ENCODE peak calls at places on chromosomes 16 and 17, in eight cellular contexts. One of them, this sample, is unnamed.

GRCh38 chr17:37239690-37240344 is 136.0 kb upstream of the C17orf78 start:
- DNase-seq in NCI-H1092 treated with DMSO at 0.1 percent for 48 hours: no peak
- DNase-seq in epithelial cell of esophagus: peak; percentile 55
- DNase-seq in activated CD4-positive, alpha-beta T cell treated with anti-CD3 and anti-CD28 coated beads, Interleukin-2, amount 10 ng/mL, durations not matched to agents 7 days and 5 days: peak; percentile 18
- DNase-seq in fibroblast of lung: peak; percentile 57
- DNase-seq in epithelial cell of proximal tubule: peak; percentile 22
- DNase-seq in non-pigmented ciliary epithelial cell: no peak
- DNase-seq in HFFc6: peak; percentile 15
- DNase-seq in this sample: peak; percentile 6

GRCh38 chr17:38421871-38422819 is 6.1 kb upstream of the ARHGAP23 start:
- DNase-seq in NCI-H1092 treated with DMSO at 0.1 percent for 48 hours: peak; percentile 11
- DNase-seq in epithelial cell of esophagus: no peak
- DNase-seq in activated CD4-positive, alpha-beta T cell treated with anti-CD3 and anti-CD28 coated beads, Interleukin-2, amount 10 ng/mL, durations not matched to agents 7 days and 5 days: no peak
- DNase-seq in fibroblast of lung: peak; percentile 54
- DNase-seq in epithelial cell of proximal tubule: no peak
- DNase-seq in non-pigmented ciliary epithelial cell: no peak
- DNase-seq in HFFc6: no peak
- DNase-seq in this sample: no peak

GRCh38 chr17:2030779-2031163 is 818 bp downstream of the DPH1 start:
- DNase-seq in NCI-H1092 treated with DMSO at 0.1 percent for 48 hours: no peak
- DNase-seq in epithelial cell of esophagus: no peak
- DNase-seq in activated CD4-positive, alpha-beta T cell treated with anti-CD3 and anti-CD28 coated beads, Interleukin-2, amount 10 ng/mL, durations not matched to agents 7 days and 5 days: no peak
- DNase-seq in fibroblast of lung: no peak
- DNase-seq in epithelial cell of proximal tubule: no peak
- DNase-seq in non-pigmented ciliary epithelial cell: peak; percentile 79
- DNase-seq in HFFc6: no peak
- DNase-seq in this sample: no peak

GRCh38 chr17:77308768-77309726 is 168.3 kb downstream of the SEC14L1 start:
- DNase-seq in NCI-H1092 treated with DMSO at 0.1 percent for 48 hours: no peak
- DNase-seq in epithelial cell of esophagus: no peak
- DNase-seq in activated CD4-positive, alpha-beta T cell treated with anti-CD3 and anti-CD28 coated beads, Interleukin-2, amount 10 ng/mL, durations not matched to agents 7 days and 5 days: no peak
- DNase-seq in fibroblast of lung: peak; percentile 86
- DNase-seq in epithelial cell of proximal tubule: no peak
- DNase-seq in non-pigmented ciliary epithelial cell: no peak
- DNase-seq in HFFc6: peak; percentile 82
- DNase-seq in this sample: no peak

GRCh38 chr17:73511716-73512115 is 132.5 kb downstream of the SDK2 start:
- DNase-seq in NCI-H1092 treated with DMSO at 0.1 percent for 48 hours: no peak
- DNase-seq in epithelial cell of esophagus: no peak
- DNase-seq in activated CD4-positive, alpha-beta T cell treated with anti-CD3 and anti-CD28 coated beads, Interleukin-2, amount 10 ng/mL, durations not matched to agents 7 days and 5 days: no peak
- DNase-seq in fibroblast of lung: no peak
- DNase-seq in epithelial cell of proximal tubule: no peak
- DNase-seq in non-pigmented ciliary epithelial cell: no peak
- DNase-seq in HFFc6: no peak
- DNase-seq in this sample: no peak

GRCh38 chr16:85757341-85757822 is 6.5 kb upstream of the C16orf74 start:
- DNase-seq in NCI-H1092 treated with DMSO at 0.1 percent for 48 hours: no peak
- DNase-seq in epithelial cell of esophagus: peak; percentile 68
- DNase-seq in activated CD4-positive, alpha-beta T cell treated with anti-CD3 and anti-CD28 coated beads, Interleukin-2, amount 10 ng/mL, durations not matched to agents 7 days and 5 days: no peak
- DNase-seq in fibroblast of lung: peak; percentile 87
- DNase-seq in epithelial cell of proximal tubule: no peak
- DNase-seq in non-pigmented ciliary epithelial cell: no peak
- DNase-seq in HFFc6: peak; percentile 62
- DNase-seq in this sample: no peak

GRCh38 chr17:67020293-67020766 is 24.0 kb upstream of the CACNG1 start:
- DNase-seq in NCI-H1092 treated with DMSO at 0.1 percent for 48 hours: no peak
- DNase-seq in epithelial cell of esophagus: no peak
- DNase-seq in activated CD4-positive, alpha-beta T cell treated with anti-CD3 and anti-CD28 coated beads, Interleukin-2, amount 10 ng/mL, durations not matched to agents 7 days and 5 days: no peak
- DNase-seq in fibroblast of lung: no peak
- DNase-seq in epithelial cell of proximal tubule: no peak
- DNase-seq in non-pigmented ciliary epithelial cell: no peak
- DNase-seq in HFFc6: no peak
- DNase-seq in this sample: no peak

GRCh38 chr17:49554694-49555494 is 20.8 kb upstream of the NXPH3 start:
- DNase-seq in NCI-H1092 treated with DMSO at 0.1 percent for 48 hours: no peak
- DNase-seq in epithelial cell of esophagus: no peak
- DNase-seq in activated CD4-positive, alpha-beta T cell treated with anti-CD3 and anti-CD28 coated beads, Interleukin-2, amount 10 ng/mL, durations not matched to agents 7 days and 5 days: no peak
- DNase-seq in fibroblast of lung: no peak
- DNase-seq in epithelial cell of proximal tubule: no peak
- DNase-seq in non-pigmented ciliary epithelial cell: no peak
- DNase-seq in HFFc6: no peak
- DNase-seq in this sample: no peak

GRCh38 chr17:65794572-65794971 is 233.1 kb upstream of the AXIN2 start:
- DNase-seq in NCI-H1092 treated with DMSO at 0.1 percent for 48 hours: peak; percentile 8
- DNase-seq in epithelial cell of esophagus: peak; percentile 51
- DNase-seq in activated CD4-positive, alpha-beta T cell treated with anti-CD3 and anti-CD28 coated beads, Interleukin-2, amount 10 ng/mL, durations not matched to agents 7 days and 5 days: no peak
- DNase-seq in fibroblast of lung: peak; percentile 36
- DNase-seq in epithelial cell of proximal tubule: no peak
- DNase-seq in non-pigmented ciliary epithelial cell: no peak
- DNase-seq in HFFc6: peak; percentile 21
- DNase-seq in this sample: peak; percentile 60

GRCh38 chr16:56547120-56547948 is 17.5 kb upstream of the MT4 start:
- DNase-seq in NCI-H1092 treated with DMSO at 0.1 percent for 48 hours: no peak
- DNase-seq in epithelial cell of esophagus: peak; percentile 84
- DNase-seq in activated CD4-positive, alpha-beta T cell treated with anti-CD3 and anti-CD28 coated beads, Interleukin-2, amount 10 ng/mL, durations not matched to agents 7 days and 5 days: no peak
- DNase-seq in fibroblast of lung: peak; percentile 71
- DNase-seq in epithelial cell of proximal tubule: no peak
- DNase-seq in non-pigmented ciliary epithelial cell: peak; percentile 9
- DNase-seq in HFFc6: peak; percentile 45
- DNase-seq in this sample: no peak

GRCh38 chr17:8479431-8479947 is 43.8 kb downstream of the NDEL1 start:
- DNase-seq in NCI-H1092 treated with DMSO at 0.1 percent for 48 hours: no peak
- DNase-seq in epithelial cell of esophagus: no peak
- DNase-seq in activated CD4-positive, alpha-beta T cell treated with anti-CD3 and anti-CD28 coated beads, Interleukin-2, amount 10 ng/mL, durations not matched to agents 7 days and 5 days: no peak
- DNase-seq in fibroblast of lung: peak; percentile 81
- DNase-seq in epithelial cell of proximal tubule: no peak
- DNase-seq in non-pigmented ciliary epithelial cell: peak; percentile 11
- DNase-seq in HFFc6: peak; percentile 62
- DNase-seq in this sample: no peak

GRCh38 chr17:45740553-45741330 is 43.4 kb upstream of the CRHR1 start:
- DNase-seq in NCI-H1092 treated with DMSO at 0.1 percent for 48 hours: peak; percentile 49
- DNase-seq in epithelial cell of esophagus: peak; percentile 22
- DNase-seq in activated CD4-positive, alpha-beta T cell treated with anti-CD3 and anti-CD28 coated beads, Interleukin-2, amount 10 ng/mL, durations not matched to agents 7 days and 5 days: peak; percentile 16
- DNase-seq in fibroblast of lung: no peak
- DNase-seq in epithelial cell of proximal tubule: no peak
- DNase-seq in non-pigmented ciliary epithelial cell: no peak
- DNase-seq in HFFc6: peak; percentile 45
- DNase-seq in this sample: peak; percentile 74

GRCh38 chr16:66262253-66263167 is 104.0 kb upstream of the CDH5 start:
- DNase-seq in NCI-H1092 treated with DMSO at 0.1 percent for 48 hours: no peak
- DNase-seq in epithelial cell of esophagus: no peak
- DNase-seq in activated CD4-positive, alpha-beta T cell treated with anti-CD3 and anti-CD28 coated beads, Interleukin-2, amount 10 ng/mL, durations not matched to agents 7 days and 5 days: no peak
- DNase-seq in fibroblast of lung: peak; percentile 59
- DNase-seq in epithelial cell of proximal tubule: no peak
- DNase-seq in non-pigmented ciliary epithelial cell: no peak
- DNase-seq in HFFc6: peak; percentile 2
- DNase-seq in this sample: no peak

GRCh38 chr16:35636831-35637230 is 2177.4 kb downstream of the TP53TG3F start:
- DNase-seq in NCI-H1092 treated with DMSO at 0.1 percent for 48 hours: no peak
- DNase-seq in epithelial cell of esophagus: no peak
- DNase-seq in activated CD4-positive, alpha-beta T cell treated with anti-CD3 and anti-CD28 coated beads, Interleukin-2, amount 10 ng/mL, durations not matched to agents 7 days and 5 days: no peak
- DNase-seq in fibroblast of lung: no peak
- DNase-seq in epithelial cell of proximal tubule: no peak
- DNase-seq in non-pigmented ciliary epithelial cell: no peak
- DNase-seq in HFFc6: no peak
- DNase-seq in this sample: no peak

GRCh38 chr17:78736526-78737079 is 45.5 kb downstream of the CYTH1 start:
- DNase-seq in NCI-H1092 treated with DMSO at 0.1 percent for 48 hours: no peak
- DNase-seq in epithelial cell of esophagus: peak; percentile 97
- DNase-seq in activated CD4-positive, alpha-beta T cell treated with anti-CD3 and anti-CD28 coated beads, Interleukin-2, amount 10 ng/mL, durations not matched to agents 7 days and 5 days: peak; percentile 79
- DNase-seq in fibroblast of lung: no peak
- DNase-seq in epithelial cell of proximal tubule: no peak
- DNase-seq in non-pigmented ciliary epithelial cell: no peak
- DNase-seq in HFFc6: no peak
- DNase-seq in this sample: peak; percentile 79

GRCh38 chr16:84911490-84912216 is 91.9 kb downstream of the CRISPLD2 start:
- DNase-seq in NCI-H1092 treated with DMSO at 0.1 percent for 48 hours: no peak
- DNase-seq in epithelial cell of esophagus: no peak
- DNase-seq in activated CD4-positive, alpha-beta T cell treated with anti-CD3 and anti-CD28 coated beads, Interleukin-2, amount 10 ng/mL, durations not matched to agents 7 days and 5 days: no peak
- DNase-seq in fibroblast of lung: peak; percentile 28
- DNase-seq in epithelial cell of proximal tubule: no peak
- DNase-seq in non-pigmented ciliary epithelial cell: no peak
- DNase-seq in HFFc6: no peak
- DNase-seq in this sample: no peak

GRCh38 chr17:75783069-75783783 is 1.4 kb upstream of the UNK start:
- DNase-seq in NCI-H1092 treated with DMSO at 0.1 percent for 48 hours: no peak
- DNase-seq in epithelial cell of esophagus: peak; percentile 89
- DNase-seq in activated CD4-positive, alpha-beta T cell treated with anti-CD3 and anti-CD28 coated beads, Interleukin-2, amount 10 ng/mL, durations not matched to agents 7 days and 5 days: peak; percentile 58
- DNase-seq in fibroblast of lung: peak; percentile 73
- DNase-seq in epithelial cell of proximal tubule: no peak
- DNase-seq in non-pigmented ciliary epithelial cell: no peak
- DNase-seq in HFFc6: peak; percentile 66
- DNase-seq in this sample: no peak

GRCh38 chr16:22177968-22178934 is 15.9 kb downstream of the SDR42E2 start:
- DNase-seq in NCI-H1092 treated with DMSO at 0.1 percent for 48 hours: no peak
- DNase-seq in epithelial cell of esophagus: no peak
- DNase-seq in activated CD4-positive, alpha-beta T cell treated with anti-CD3 and anti-CD28 coated beads, Interleukin-2, amount 10 ng/mL, durations not matched to agents 7 days and 5 days: no peak
- DNase-seq in fibroblast of lung: no peak
- DNase-seq in epithelial cell of proximal tubule: no peak
- DNase-seq in non-pigmented ciliary epithelial cell: no peak
- DNase-seq in HFFc6: no peak
- DNase-seq in this sample: no peak

GRCh38 chr16:3461120-3461519 is 17.6 kb downstream of the NAA60 start:
- DNase-seq in NCI-H1092 treated with DMSO at 0.1 percent for 48 hours: no peak
- DNase-seq in epithelial cell of esophagus: no peak
- DNase-seq in activated CD4-positive, alpha-beta T cell treated with anti-CD3 and anti-CD28 coated beads, Interleukin-2, amount 10 ng/mL, durations not matched to agents 7 days and 5 days: peak; percentile 49
- DNase-seq in fibroblast of lung: no peak
- DNase-seq in epithelial cell of proximal tubule: no peak
- DNase-seq in non-pigmented ciliary epithelial cell: no peak
- DNase-seq in HFFc6: no peak
- DNase-seq in this sample: no peak

GRCh38 chr17:77453613-77454559 is 313.1 kb downstream of the SEC14L1 start:
- DNase-seq in NCI-H1092 treated with DMSO at 0.1 percent for 48 hours: no peak
- DNase-seq in epithelial cell of esophagus: peak; percentile 86
- DNase-seq in activated CD4-positive, alpha-beta T cell treated with anti-CD3 and anti-CD28 coated beads, Interleukin-2, amount 10 ng/mL, durations not matched to agents 7 days and 5 days: peak; percentile 75
- DNase-seq in fibroblast of lung: no peak
- DNase-seq in epithelial cell of proximal tubule: no peak
- DNase-seq in non-pigmented ciliary epithelial cell: no peak
- DNase-seq in HFFc6: no peak
- DNase-seq in this sample: no peak

GRCh38 chr16:27235055-27235937 is 32.0 kb downstream of the KDM8 start:
- DNase-seq in NCI-H1092 treated with DMSO at 0.1 percent for 48 hours: peak; percentile 90
- DNase-seq in epithelial cell of esophagus: peak; percentile 76
- DNase-seq in activated CD4-positive, alpha-beta T cell treated with anti-CD3 and anti-CD28 coated beads, Interleukin-2, amount 10 ng/mL, durations not matched to agents 7 days and 5 days: peak; percentile 97
- DNase-seq in fibroblast of lung: peak; percentile 93
- DNase-seq in epithelial cell of proximal tubule: no peak
- DNase-seq in non-pigmented ciliary epithelial cell: no peak
- DNase-seq in HFFc6: peak; percentile 75
- DNase-seq in this sample: peak; percentile 65

GRCh38 chr16:78659668-78660217 is 560.3 kb downstream of the WWOX start:
- DNase-seq in NCI-H1092 treated with DMSO at 0.1 percent for 48 hours: peak; percentile 93
- DNase-seq in epithelial cell of esophagus: no peak
- DNase-seq in activated CD4-positive, alpha-beta T cell treated with anti-CD3 and anti-CD28 coated beads, Interleukin-2, amount 10 ng/mL, durations not matched to agents 7 days and 5 days: no peak
- DNase-seq in fibroblast of lung: no peak
- DNase-seq in epithelial cell of proximal tubule: no peak
- DNase-seq in non-pigmented ciliary epithelial cell: no peak
- DNase-seq in HFFc6: no peak
- DNase-seq in this sample: no peak

GRCh38 chr17:15946611-15947120 is 1.7 kb downstream of the ADORA2B start:
- DNase-seq in NCI-H1092 treated with DMSO at 0.1 percent for 48 hours: no peak
- DNase-seq in epithelial cell of esophagus: peak; percentile 51
- DNase-seq in activated CD4-positive, alpha-beta T cell treated with anti-CD3 and anti-CD28 coated beads, Interleukin-2, amount 10 ng/mL, durations not matched to agents 7 days and 5 days: no peak
- DNase-seq in fibroblast of lung: peak; percentile 34
- DNase-seq in epithelial cell of proximal tubule: no peak
- DNase-seq in non-pigmented ciliary epithelial cell: no peak
- DNase-seq in HFFc6: no peak
- DNase-seq in this sample: no peak

GRCh38 chr16:66954097-66954659 is 6.9 kb upstream of the CES3 start:
- DNase-seq in NCI-H1092 treated with DMSO at 0.1 percent for 48 hours: peak; percentile 73
- DNase-seq in epithelial cell of esophagus: peak; percentile 82
- DNase-seq in activated CD4-positive, alpha-beta T cell treated with anti-CD3 and anti-CD28 coated beads, Interleukin-2, amount 10 ng/mL, durations not matched to agents 7 days and 5 days: peak; percentile 87
- DNase-seq in fibroblast of lung: peak; percentile 77
- DNase-seq in epithelial cell of proximal tubule: no peak
- DNase-seq in non-pigmented ciliary epithelial cell: no peak
- DNase-seq in HFFc6: peak; percentile 71
- DNase-seq in this sample: peak; percentile 80

GRCh38 chr17:66383353-66383752 is 80.9 kb downstream of the PRKCA start:
- DNase-seq in NCI-H1092 treated with DMSO at 0.1 percent for 48 hours: no peak
- DNase-seq in epithelial cell of esophagus: no peak
- DNase-seq in activated CD4-positive, alpha-beta T cell treated with anti-CD3 and anti-CD28 coated beads, Interleukin-2, amount 10 ng/mL, durations not matched to agents 7 days and 5 days: no peak
- DNase-seq in fibroblast of lung: peak; percentile 93
- DNase-seq in epithelial cell of proximal tubule: no peak
- DNase-seq in non-pigmented ciliary epithelial cell: peak; percentile 67
- DNase-seq in HFFc6: peak; percentile 73
- DNase-seq in this sample: no peak

GRCh38 chr17:80790021-80790765 is 201.4 kb upstream of the CHMP6 start:
- DNase-seq in NCI-H1092 treated with DMSO at 0.1 percent for 48 hours: no peak
- DNase-seq in epithelial cell of esophagus: no peak
- DNase-seq in activated CD4-positive, alpha-beta T cell treated with anti-CD3 and anti-CD28 coated beads, Interleukin-2, amount 10 ng/mL, durations not matched to agents 7 days and 5 days: peak; percentile 64
- DNase-seq in fibroblast of lung: peak; percentile 17
- DNase-seq in epithelial cell of proximal tubule: no peak
- DNase-seq in non-pigmented ciliary epithelial cell: no peak
- DNase-seq in HFFc6: no peak
- DNase-seq in this sample: no peak

GRCh38 chr17:63699638-63700527 is at the start of gene LIMD2:
- DNase-seq in NCI-H1092 treated with DMSO at 0.1 percent for 48 hours: peak; percentile 83
- DNase-seq in epithelial cell of esophagus: no peak
- DNase-seq in activated CD4-positive, alpha-beta T cell treated with anti-CD3 and anti-CD28 coated beads, Interleukin-2, amount 10 ng/mL, durations not matched to agents 7 days and 5 days: peak; percentile 83
- DNase-seq in fibroblast of lung: peak; percentile 28
- DNase-seq in epithelial cell of proximal tubule: no peak
- DNase-seq in non-pigmented ciliary epithelial cell: no peak
- DNase-seq in HFFc6: no peak
- DNase-seq in this sample: peak; percentile 69

GRCh38 chr17:7478276-7479138 is 924 bp downstream of the ZBTB4 start:
- DNase-seq in NCI-H1092 treated with DMSO at 0.1 percent for 48 hours: no peak
- DNase-seq in epithelial cell of esophagus: peak; percentile 27
- DNase-seq in activated CD4-positive, alpha-beta T cell treated with anti-CD3 and anti-CD28 coated beads, Interleukin-2, amount 10 ng/mL, durations not matched to agents 7 days and 5 days: peak; percentile 68
- DNase-seq in fibroblast of lung: peak; percentile 49
- DNase-seq in epithelial cell of proximal tubule: no peak
- DNase-seq in non-pigmented ciliary epithelial cell: no peak
- DNase-seq in HFFc6: peak; percentile 10
- DNase-seq in this sample: no peak

GRCh38 chr16:1534021-1535020 is 855 bp downstream of the TMEM204 start:
- DNase-seq in NCI-H1092 treated with DMSO at 0.1 percent for 48 hours: no peak
- DNase-seq in epithelial cell of esophagus: no peak
- DNase-seq in activated CD4-positive, alpha-beta T cell treated with anti-CD3 and anti-CD28 coated beads, Interleukin-2, amount 10 ng/mL, durations not matched to agents 7 days and 5 days: no peak
- DNase-seq in fibroblast of lung: peak; percentile 13
- DNase-seq in epithelial cell of proximal tubule: no peak
- DNase-seq in non-pigmented ciliary epithelial cell: no peak
- DNase-seq in HFFc6: peak; percentile 36
- DNase-seq in this sample: no peak

GRCh38 chr16:1097800-1098199 is 1.8 kb upstream of the C1QTNF8 start:
- DNase-seq in NCI-H1092 treated with DMSO at 0.1 percent for 48 hours: no peak
- DNase-seq in epithelial cell of esophagus: no peak
- DNase-seq in activated CD4-positive, alpha-beta T cell treated with anti-CD3 and anti-CD28 coated beads, Interleukin-2, amount 10 ng/mL, durations not matched to agents 7 days and 5 days: no peak
- DNase-seq in fibroblast of lung: no peak
- DNase-seq in epithelial cell of proximal tubule: no peak
- DNase-seq in non-pigmented ciliary epithelial cell: no peak
- DNase-seq in HFFc6: peak; percentile 17
- DNase-seq in this sample: no peak

GRCh38 chr17:28901866-28902818 is 737 bp downstream of the DHRS13 start:
- DNase-seq in NCI-H1092 treated with DMSO at 0.1 percent for 48 hours: peak; percentile 67
- DNase-seq in epithelial cell of esophagus: peak; percentile 18
- DNase-seq in activated CD4-positive, alpha-beta T cell treated with anti-CD3 and anti-CD28 coated beads, Interleukin-2, amount 10 ng/mL, durations not matched to agents 7 days and 5 days: peak; percentile 55
- DNase-seq in fibroblast of lung: peak; percentile 35
- DNase-seq in epithelial cell of proximal tubule: no peak
- DNase-seq in non-pigmented ciliary epithelial cell: no peak
- DNase-seq in HFFc6: no peak
- DNase-seq in this sample: peak; percentile 35

GRCh38 chr16:2956566-2956956 is 7.5 kb upstream of the KREMEN2 start:
- DNase-seq in NCI-H1092 treated with DMSO at 0.1 percent for 48 hours: no peak
- DNase-seq in epithelial cell of esophagus: no peak
- DNase-seq in activated CD4-positive, alpha-beta T cell treated with anti-CD3 and anti-CD28 coated beads, Interleukin-2, amount 10 ng/mL, durations not matched to agents 7 days and 5 days: no peak
- DNase-seq in fibroblast of lung: no peak
- DNase-seq in epithelial cell of proximal tubule: no peak
- DNase-seq in non-pigmented ciliary epithelial cell: no peak
- DNase-seq in HFFc6: no peak
- DNase-seq in this sample: no peak

This sample was measured in HEK293T.